ENCODE peak calls at places on chromosomes 7 and 10, in seven cellular contexts. M, K, F, Y, U, X and T are unnamed samples.

GRCh38 chr7:70712942-70713341 is 419.0 kb upstream of the GALNT17 start:
- DNase-seq in M (no peak), K (no peak), F (no peak), Y (no peak), U (no peak), X (no peak), T (no peak)

GRCh38 chr7:17661982-17662585 is 278.2 kb downstream of the SNX13 start:
- DNase-seq in M (peak; percentile 83), K (no peak), F (no peak), Y (no peak), U (no peak), X (no peak), T (peak; percentile 38)

GRCh38 chr7:151715661-151716338 is 161.1 kb downstream of the PRKAG2 start:
- DNase-seq in M (no peak), K (no peak), F (no peak), Y (no peak), U (no peak), X (no peak), T (no peak)

GRCh38 chr10:114352653-114353298 is 51.5 kb downstream of the AFAP1L2 start:
- DNase-seq in M (no peak), K (no peak), F (no peak), Y (no peak), U (no peak), X (no peak), T (no peak)

GRCh38 chr10:125158528-125159485 is 1.6 kb downstream of the CTBP2 start:
- DNase-seq in M (peak; percentile 56), K (no peak), F (peak; percentile 55), Y (no peak), U (peak; percentile 74), X (peak; percentile 71), T (peak; percentile 60)

GRCh38 chr10:28432210-28432676 is 100.7 kb upstream of the WAC start:
- DNase-seq in M (peak; percentile 66), K (no peak), F (peak; percentile 83), Y (no peak), U (peak; percentile 72), X (peak; percentile 34), T (peak; percentile 86)

GRCh38 chr7:2812119-2812487 is 32.0 kb downstream of the GNA12 start:
- DNase-seq in M (peak; percentile 75), K (no peak), F (no peak), Y (no peak), U (no peak), X (no peak), T (peak; percentile 56)

GRCh38 chr10:68103237-68103866 is 5.9 kb upstream of the MYPN start:
- DNase-seq in M (no peak), K (no peak), F (no peak), Y (no peak), U (no peak), X (no peak), T (no peak)

GRCh38 chr7:98400538-98401427 is at the start of gene BAIAP2L1:
- DNase-seq in M (peak; percentile 57), K (no peak), F (peak; percentile 96), Y (no peak), U (peak; percentile 93), X (peak; percentile 76), T (peak; percentile 72)

GRCh38 chr7:37234928-37235327 is 213.7 kb downstream of the ELMO1 start:
- DNase-seq in M (no peak), K (no peak), F (peak; percentile 64), Y (no peak), U (peak; percentile 28), X (no peak), T (peak; percentile 46)

GRCh38 chr10:5563991-5564536 is 39.3 kb downstream of the CALML3 start:
- DNase-seq in M (peak; percentile 69), K (no peak), F (no peak), Y (no peak), U (no peak), X (no peak), T (no peak)

GRCh38 chr7:120984406-120984805 is 4.1 kb upstream of the CPED1 start:
- DNase-seq in M (no peak), K (no peak), F (no peak), Y (no peak), U (no peak), X (no peak), T (no peak)

GRCh38 chr7:43491984-43492383 is 90.9 kb upstream of the STK17A start:
- DNase-seq in M (peak; percentile 93), K (peak; percentile 64), F (no peak), Y (no peak), U (no peak), X (no peak), T (peak; percentile 57)

GRCh38 chr10:119429771-119430170 is 112.7 kb downstream of the RGS10 start:
- DNase-seq in M (no peak), K (no peak), F (no peak), Y (no peak), U (no peak), X (no peak), T (no peak)

GRCh38 chr10:66187096-66187733 is 738.6 kb upstream of the LRRTM3 start:
- DNase-seq in M (no peak), K (no peak), F (no peak), Y (no peak), U (no peak), X (no peak), T (no peak)

GRCh38 chr7:6495597-6496262 is 48.0 kb upstream of the DAGLB start:
- DNase-seq in M (peak; percentile 22), K (no peak), F (no peak), Y (no peak), U (no peak), X (no peak), T (no peak)

GRCh38 chr10:106565546-106565945 is 599.0 kb downstream of the SORCS1 start:
- DNase-seq in M (peak; percentile 25), K (no peak), F (no peak), Y (no peak), U (no peak), X (no peak), T (peak; percentile 42)

GRCh38 chr7:75686551-75686950 is 52.2 kb downstream of the HIP1 start:
- DNase-seq in M (no peak), K (no peak), F (no peak), Y (no peak), U (no peak), X (no peak), T (no peak)

GRCh38 chr7:116834815-116835533 is 27.4 kb upstream of the CAPZA2 start:
- DNase-seq in M (peak; percentile 63), K (no peak), F (no peak), Y (no peak), U (peak; percentile 20), X (peak; percentile 28), T (peak; percentile 60)

GRCh38 chr10:13684813-13685511 is 98.2 kb downstream of the PRPF18 start:
- DNase-seq in M (peak; percentile 40), K (no peak), F (no peak), Y (no peak), U (no peak), X (no peak), T (peak; percentile 53)

GRCh38 chr10:20240643-20241042 is 424.4 kb downstream of the PLXDC2 start:
- DNase-seq in M (no peak), K (no peak), F (no peak), Y (no peak), U (no peak), X (no peak), T (no peak)

GRCh38 chr7:135980665-135981180 is 3.6 kb upstream of the MTPN start:
- DNase-seq in M (peak; percentile 85), K (no peak), F (no peak), Y (no peak), U (peak; percentile 54), X (no peak), T (no peak)

GRCh38 chr10:98858525-98858924 is 377.1 kb downstream of the HPSE2 start:
- DNase-seq in M (no peak), K (no peak), F (peak; percentile 7), Y (no peak), U (no peak), X (no peak), T (peak; percentile 16)

GRCh38 chr10:98861962-98862361 is 373.7 kb downstream of the HPSE2 start:
- DNase-seq in M (no peak), K (no peak), F (no peak), Y (no peak), U (no peak), X (no peak), T (no peak)
- TF ChIP-seq CTCF in M (no peak), K (no peak), F (no peak), Y (no peak), U (no peak), X (no peak), T (no peak)

GRCh38 chr7:50555594-50556140 is 9.5 kb downstream of the DDC start:
- DNase-seq in M (no peak), K (no peak), F (no peak), Y (no peak), U (no peak), X (no peak), T (no peak)

GRCh38 chr7:50554431-50554830 is 10.8 kb downstream of the DDC start:
- DNase-seq in M (no peak), K (no peak), F (no peak), Y (no peak), U (no peak), X (no peak), T (no peak)

GRCh38 chr7:50554923-50555322 is 10.3 kb downstream of the DDC start:
- DNase-seq in M (no peak), K (no peak), F (no peak), Y (no peak), U (no peak), X (no peak), T (no peak)

GRCh38 chr7:50552921-50553320 is 12.3 kb downstream of the DDC start:
- DNase-seq in M (peak; percentile 53), K (no peak), F (peak; percentile 82), Y (no peak), U (peak; percentile 38), X (no peak), T (peak; percentile 78)

DNA sequence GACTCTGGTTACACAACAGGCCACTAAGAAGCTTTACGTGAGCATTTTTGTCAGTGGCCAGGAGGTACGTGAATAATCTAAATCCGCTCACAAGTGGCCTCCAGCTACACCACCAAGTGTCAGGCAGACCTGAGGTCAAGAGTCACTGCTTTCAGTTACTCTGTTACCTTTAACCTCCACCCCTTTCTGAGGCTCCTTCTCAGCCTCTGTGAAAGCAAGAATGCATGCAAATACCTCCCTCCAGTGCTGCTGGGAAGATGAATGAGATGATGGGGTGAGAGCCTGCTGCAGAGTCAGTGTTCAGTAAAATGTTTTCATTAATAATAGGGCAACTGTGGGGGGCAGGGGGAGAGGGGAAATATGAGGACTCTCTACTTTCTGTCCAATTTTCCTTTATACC is 11.2 kb downstream of the DDC start:
- DNase-seq in M (no peak), K (no peak), F (no peak), Y (no peak), U (no peak), X (no peak), T (no peak)
- H3K27me3 ChIP-seq in M (peaks cover 4% of the 10 kb centered on the region), K (no peaks in the 10 kb centered on the region), F (no peaks in the 10 kb centered on the region), Y (no peaks in the 10 kb centered on the region), U (no peaks in the 10 kb centered on the region), X (peaks cover 33% of the 10 kb centered on the region), T (no peaks in the 10 kb centered on the region)

GRCh38 chr7:127632276-127632910 is 14.5 kb upstream of the PAX4 start:
- DNase-seq in M (peak; percentile 89), K (peak; percentile 78), F (no peak), Y (no peak), U (no peak), X (no peak), T (peak; percentile 49)

GRCh38 chr7:127629268-127629854 is 11.4 kb upstream of the PAX4 start:
- DNase-seq in M (no peak), K (no peak), F (peak; percentile 65), Y (no peak), U (peak; percentile 63), X (no peak), T (no peak)

GRCh38 chr7:127628445-127628844 is 10.5 kb upstream of the PAX4 start:
- DNase-seq in M (no peak), K (no peak), F (peak; percentile 50), Y (no peak), U (no peak), X (no peak), T (peak; percentile 9)
- TF ChIP-seq CTCF in M (no peak), K (no peak), F (peak; percentile 46), Y (no peak), U (no peak), X (no peak), T (peak; percentile 26)

GRCh38 chr7:96067321-96067720 is 254.6 kb downstream of the SLC25A13 start:
- DNase-seq in M (no peak), K (no peak), F (no peak), Y (no peak), U (no peak), X (no peak), T (no peak)
- H3K27me3 ChIP-seq in M (no peaks in the 10 kb centered on the region), K (no peaks in the 10 kb centered on the region), F (no peaks in the 10 kb centered on the region), Y (no peaks in the 10 kb centered on the region), U (no peaks in the 10 kb centered on the region), X (no peaks in the 10 kb centered on the region), T (no peaks in the 10 kb centered on the region)